ENCODE peak calls at places on chromosome 1, in nine cellular contexts. One of them, this sample, is unnamed.

GRCh38 chr1:111346089-111346885 is 55.6 kb downstream of the CHIA start:
- DNase-seq in heart right ventricle: peak
- DNase-seq in activated B cell treated with CpG ODN at 0.5 μM for 24 hours: peak
- DNase-seq in colonic mucosa: peak
- DNase-seq in GM13976: peak
- DNase-seq in cardiac muscle cell: peak
- DNase-seq in DND-41: peak
- DNase-seq in natural killer cell: peak
- DNase-seq in neural crest cell: peak
- DNase-seq in this sample: peak

GRCh38 chr1:43980255-43981134 is 1.5 kb downstream of the B4GALT2 start:
- DNase-seq in heart right ventricle: no peak
- DNase-seq in activated B cell treated with CpG ODN at 0.5 μM for 24 hours: no peak
- DNase-seq in colonic mucosa: peak
- DNase-seq in GM13976: no peak
- DNase-seq in cardiac muscle cell: peak
- DNase-seq in DND-41: no peak
- DNase-seq in natural killer cell: no peak
- DNase-seq in neural crest cell: no peak
- DNase-seq in this sample: no peak

GRCh38 chr1:119659628-119660027 is 11.6 kb upstream of the ZNF697 start:
- DNase-seq in heart right ventricle: no peak
- DNase-seq in activated B cell treated with CpG ODN at 0.5 μM for 24 hours: no peak
- DNase-seq in colonic mucosa: peak
- DNase-seq in GM13976: no peak
- DNase-seq in cardiac muscle cell: peak
- DNase-seq in DND-41: no peak
- DNase-seq in natural killer cell: no peak
- DNase-seq in neural crest cell: no peak
- DNase-seq in this sample: no peak

GRCh38 chr1:181424786-181425403 is 58.4 kb upstream of the CACNA1E start:
- DNase-seq in heart right ventricle: peak
- DNase-seq in activated B cell treated with CpG ODN at 0.5 μM for 24 hours: peak
- DNase-seq in colonic mucosa: peak
- DNase-seq in GM13976: peak
- DNase-seq in cardiac muscle cell: peak
- DNase-seq in DND-41: peak
- DNase-seq in natural killer cell: peak
- DNase-seq in neural crest cell: peak
- DNase-seq in this sample: no peak

GRCh38 chr1:89910780-89911179 is 84.1 kb upstream of the ZNF326 start:
- DNase-seq in heart right ventricle: no peak
- DNase-seq in activated B cell treated with CpG ODN at 0.5 μM for 24 hours: no peak
- DNase-seq in colonic mucosa: no peak
- DNase-seq in GM13976: no peak
- DNase-seq in cardiac muscle cell: peak
- DNase-seq in DND-41: no peak
- DNase-seq in natural killer cell: no peak
- DNase-seq in neural crest cell: no peak
- DNase-seq in this sample: no peak

GRCh38 chr1:21857840-21858670 is 46.0 kb downstream of the LDLRAD2 start:
- DNase-seq in heart right ventricle: no peak
- DNase-seq in activated B cell treated with CpG ODN at 0.5 μM for 24 hours: no peak
- DNase-seq in colonic mucosa: no peak
- DNase-seq in GM13976: no peak
- DNase-seq in cardiac muscle cell: no peak
- DNase-seq in DND-41: no peak
- DNase-seq in natural killer cell: no peak
- DNase-seq in neural crest cell: no peak
- DNase-seq in this sample: no peak

GRCh38 chr1:42936309-42937078 is 22.2 kb downstream of the SLC2A1 start:
- DNase-seq in heart right ventricle: no peak
- DNase-seq in activated B cell treated with CpG ODN at 0.5 μM for 24 hours: peak
- DNase-seq in colonic mucosa: peak
- DNase-seq in GM13976: no peak
- DNase-seq in cardiac muscle cell: peak
- DNase-seq in DND-41: no peak
- DNase-seq in natural killer cell: peak
- DNase-seq in neural crest cell: no peak
- DNase-seq in this sample: peak

GRCh38 chr1:165753934-165754333 is 14.7 kb downstream of the TMCO1 start:
- DNase-seq in heart right ventricle: no peak
- DNase-seq in activated B cell treated with CpG ODN at 0.5 μM for 24 hours: no peak
- DNase-seq in colonic mucosa: no peak
- DNase-seq in GM13976: peak
- DNase-seq in cardiac muscle cell: no peak
- DNase-seq in DND-41: no peak
- DNase-seq in natural killer cell: no peak
- DNase-seq in neural crest cell: no peak
- DNase-seq in this sample: no peak

GRCh38 chr1:188065917-188066316 is 1237.2 kb downstream of the PLA2G4A start:
- DNase-seq in heart right ventricle: no peak
- DNase-seq in activated B cell treated with CpG ODN at 0.5 μM for 24 hours: no peak
- DNase-seq in colonic mucosa: no peak
- DNase-seq in GM13976: no peak
- DNase-seq in cardiac muscle cell: no peak
- DNase-seq in DND-41: no peak
- DNase-seq in natural killer cell: no peak
- DNase-seq in neural crest cell: no peak
- DNase-seq in this sample: no peak

GRCh38 chr1:76933847-76934657 is 66.8 kb downstream of the ST6GALNAC5 start:
- DNase-seq in heart right ventricle: no peak
- DNase-seq in activated B cell treated with CpG ODN at 0.5 μM for 24 hours: no peak
- DNase-seq in colonic mucosa: no peak
- DNase-seq in GM13976: no peak
- DNase-seq in cardiac muscle cell: no peak
- DNase-seq in DND-41: no peak
- DNase-seq in natural killer cell: no peak
- DNase-seq in neural crest cell: no peak
- DNase-seq in this sample: no peak

GRCh38 chr1:227885648-227886502 is 61.9 kb downstream of the WNT9A start:
- DNase-seq in heart right ventricle: peak
- DNase-seq in activated B cell treated with CpG ODN at 0.5 μM for 24 hours: peak
- DNase-seq in colonic mucosa: peak
- DNase-seq in GM13976: peak
- DNase-seq in cardiac muscle cell: peak
- DNase-seq in DND-41: peak
- DNase-seq in natural killer cell: peak
- DNase-seq in neural crest cell: no peak
- DNase-seq in this sample: peak

GRCh38 chr1:93766451-93766850 is 84.8 kb upstream of the BCAR3 start:
- DNase-seq in heart right ventricle: no peak
- DNase-seq in activated B cell treated with CpG ODN at 0.5 μM for 24 hours: no peak
- DNase-seq in colonic mucosa: no peak
- DNase-seq in GM13976: no peak
- DNase-seq in cardiac muscle cell: no peak
- DNase-seq in DND-41: no peak
- DNase-seq in natural killer cell: no peak
- DNase-seq in neural crest cell: no peak
- DNase-seq in this sample: no peak

GRCh38 chr1:234707641-234708040 is 97.7 kb upstream of the IRF2BP2 start:
- DNase-seq in heart right ventricle: no peak
- DNase-seq in activated B cell treated with CpG ODN at 0.5 μM for 24 hours: no peak
- DNase-seq in colonic mucosa: peak
- DNase-seq in GM13976: no peak
- DNase-seq in cardiac muscle cell: no peak
- DNase-seq in DND-41: no peak
- DNase-seq in natural killer cell: no peak
- DNase-seq in neural crest cell: no peak
- DNase-seq in this sample: peak

GRCh38 chr1:30033276-30034104 is 689.9 kb downstream of the MATN1 start:
- DNase-seq in heart right ventricle: no peak
- DNase-seq in activated B cell treated with CpG ODN at 0.5 μM for 24 hours: no peak
- DNase-seq in colonic mucosa: peak
- DNase-seq in GM13976: no peak
- DNase-seq in cardiac muscle cell: no peak
- DNase-seq in DND-41: no peak
- DNase-seq in natural killer cell: no peak
- DNase-seq in neural crest cell: no peak
- DNase-seq in this sample: no peak
- TF ChIP-seq CTCF in heart right ventricle: no peak
- TF ChIP-seq CTCF in activated B cell treated with CpG ODN at 0.5 μM for 24 hours: no peak
- TF ChIP-seq CTCF in colonic mucosa: no peak
- TF ChIP-seq CTCF in GM13976: no peak
- TF ChIP-seq CTCF in cardiac muscle cell: no peak
- TF ChIP-seq CTCF in DND-41: no peak
- TF ChIP-seq CTCF in natural killer cell: no peak
- TF ChIP-seq CTCF in neural crest cell: no peak
- TF ChIP-seq CTCF in this sample: no peak

GRCh38 chr1:84998642-84999280 is 1.8 kb upstream of the MCOLN2 start:
- DNase-seq in heart right ventricle: no peak
- DNase-seq in activated B cell treated with CpG ODN at 0.5 μM for 24 hours: no peak
- DNase-seq in colonic mucosa: no peak
- DNase-seq in GM13976: peak
- DNase-seq in cardiac muscle cell: peak
- DNase-seq in DND-41: no peak
- DNase-seq in natural killer cell: no peak
- DNase-seq in neural crest cell: peak
- DNase-seq in this sample: no peak

GRCh38 chr1:84997667-84998600 is 1.0 kb upstream of the MCOLN2 start:
- DNase-seq in heart right ventricle: peak
- DNase-seq in activated B cell treated with CpG ODN at 0.5 μM for 24 hours: no peak
- DNase-seq in colonic mucosa: peak
- DNase-seq in GM13976: peak
- DNase-seq in cardiac muscle cell: no peak
- DNase-seq in DND-41: no peak
- DNase-seq in natural killer cell: no peak
- DNase-seq in neural crest cell: peak
- DNase-seq in this sample: no peak

GRCh38 chr1:84995484-84996334 is 1.2 kb downstream of the MCOLN2 start:
- DNase-seq in heart right ventricle: no peak
- DNase-seq in activated B cell treated with CpG ODN at 0.5 μM for 24 hours: no peak
- DNase-seq in colonic mucosa: no peak
- DNase-seq in GM13976: peak
- DNase-seq in cardiac muscle cell: no peak
- DNase-seq in DND-41: no peak
- DNase-seq in natural killer cell: no peak
- DNase-seq in neural crest cell: no peak
- DNase-seq in this sample: no peak

GRCh38 chr1:85001742-85002141 is 4.8 kb upstream of the MCOLN2 start:
- DNase-seq in heart right ventricle: no peak
- DNase-seq in activated B cell treated with CpG ODN at 0.5 μM for 24 hours: no peak
- DNase-seq in colonic mucosa: no peak
- DNase-seq in GM13976: no peak
- DNase-seq in cardiac muscle cell: no peak
- DNase-seq in DND-41: no peak
- DNase-seq in natural killer cell: no peak
- DNase-seq in neural crest cell: no peak
- DNase-seq in this sample: no peak

GRCh38 chr1:84996846-84997666 is at the start of gene MCOLN2:
- DNase-seq in heart right ventricle: peak
- DNase-seq in activated B cell treated with CpG ODN at 0.5 μM for 24 hours: peak
- DNase-seq in colonic mucosa: peak
- DNase-seq in GM13976: peak
- DNase-seq in cardiac muscle cell: peak
- DNase-seq in DND-41: no peak
- DNase-seq in natural killer cell: no peak
- DNase-seq in neural crest cell: peak
- DNase-seq in this sample: no peak
- TF ChIP-seq CTCF in heart right ventricle: no peak
- TF ChIP-seq CTCF in activated B cell treated with CpG ODN at 0.5 μM for 24 hours: no peak
- TF ChIP-seq CTCF in colonic mucosa: no peak
- TF ChIP-seq CTCF in GM13976: no peak
- TF ChIP-seq CTCF in cardiac muscle cell: no peak
- TF ChIP-seq CTCF in DND-41: no peak
- TF ChIP-seq CTCF in natural killer cell: no peak
- TF ChIP-seq CTCF in neural crest cell: peak
- TF ChIP-seq CTCF in this sample: no peak

DNA sequence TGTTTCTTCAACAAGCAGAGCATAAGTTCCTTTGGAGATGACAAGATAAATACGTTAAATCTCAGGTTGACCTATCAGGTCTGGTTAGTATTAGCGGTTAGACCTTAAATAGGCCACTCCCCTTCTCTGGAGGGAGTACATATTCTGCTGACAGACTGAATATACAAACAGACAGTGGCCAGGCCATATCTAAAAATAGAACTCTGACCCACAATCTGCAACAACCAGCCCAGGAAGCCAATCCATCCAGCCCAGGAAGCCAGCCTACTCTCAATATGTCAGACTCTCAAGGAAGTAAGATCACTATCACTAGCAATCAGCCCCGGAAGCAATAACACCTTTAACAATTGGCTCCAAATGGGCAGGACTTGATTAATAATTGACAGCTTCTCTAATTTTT is 6.7 kb downstream of the IL20 start:
- DNase-seq in heart right ventricle: no peak
- DNase-seq in activated B cell treated with CpG ODN at 0.5 μM for 24 hours: no peak
- DNase-seq in colonic mucosa: no peak
- DNase-seq in GM13976: no peak
- DNase-seq in cardiac muscle cell: no peak
- DNase-seq in DND-41: no peak
- DNase-seq in natural killer cell: no peak
- DNase-seq in neural crest cell: no peak
- DNase-seq in this sample: no peak
- TF ChIP-seq CTCF in heart right ventricle: no peak
- TF ChIP-seq CTCF in activated B cell treated with CpG ODN at 0.5 μM for 24 hours: no peak
- TF ChIP-seq CTCF in colonic mucosa: no peak
- TF ChIP-seq CTCF in GM13976: no peak
- TF ChIP-seq CTCF in cardiac muscle cell: no peak
- TF ChIP-seq CTCF in DND-41: no peak
- TF ChIP-seq CTCF in natural killer cell: no peak
- TF ChIP-seq CTCF in neural crest cell: no peak
- TF ChIP-seq CTCF in this sample: no peak

GRCh38 chr1:221327954-221328353 is 413.9 kb downstream of the DUSP10 start:
- DNase-seq in heart right ventricle: no peak
- DNase-seq in activated B cell treated with CpG ODN at 0.5 μM for 24 hours: no peak
- DNase-seq in colonic mucosa: no peak
- DNase-seq in GM13976: no peak
- DNase-seq in cardiac muscle cell: no peak
- DNase-seq in DND-41: no peak
- DNase-seq in natural killer cell: no peak
- DNase-seq in neural crest cell: no peak
- DNase-seq in this sample: no peak

GRCh38 chr1:221331263-221332183 is 410.4 kb downstream of the DUSP10 start:
- DNase-seq in heart right ventricle: no peak
- DNase-seq in activated B cell treated with CpG ODN at 0.5 μM for 24 hours: no peak
- DNase-seq in colonic mucosa: no peak
- DNase-seq in GM13976: no peak
- DNase-seq in cardiac muscle cell: no peak
- DNase-seq in DND-41: no peak
- DNase-seq in natural killer cell: no peak
- DNase-seq in neural crest cell: no peak
- DNase-seq in this sample: no peak

GRCh38 chr1:221334082-221334481 is 407.8 kb downstream of the DUSP10 start:
- DNase-seq in heart right ventricle: no peak
- DNase-seq in activated B cell treated with CpG ODN at 0.5 μM for 24 hours: no peak
- DNase-seq in colonic mucosa: no peak
- DNase-seq in GM13976: no peak
- DNase-seq in cardiac muscle cell: peak
- DNase-seq in DND-41: no peak
- DNase-seq in natural killer cell: no peak
- DNase-seq in neural crest cell: no peak
- DNase-seq in this sample: no peak

DNA sequence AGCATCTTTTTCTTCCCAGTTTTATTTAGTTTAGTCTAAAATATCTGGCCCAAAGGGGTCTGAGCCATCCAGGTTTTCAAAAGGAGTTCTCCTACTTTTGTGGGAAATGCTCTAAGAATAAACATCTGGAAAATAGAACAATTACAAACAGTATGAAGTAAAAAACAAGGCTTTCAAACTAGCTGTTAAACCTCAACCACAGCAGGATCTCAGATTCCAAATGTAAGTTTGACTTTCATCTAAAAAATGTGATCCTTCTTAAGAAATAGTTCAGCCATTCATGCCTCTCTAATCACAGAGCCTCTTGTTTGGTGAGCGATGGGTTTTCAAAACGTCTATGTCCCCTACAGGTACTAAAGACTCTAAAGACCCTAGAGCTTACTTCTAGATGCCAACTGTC is 413.5 kb downstream of the DUSP10 start:
- DNase-seq in heart right ventricle: no peak
- DNase-seq in activated B cell treated with CpG ODN at 0.5 μM for 24 hours: no peak
- DNase-seq in colonic mucosa: no peak
- DNase-seq in GM13976: no peak
- DNase-seq in cardiac muscle cell: no peak
- DNase-seq in DND-41: no peak
- DNase-seq in natural killer cell: no peak
- DNase-seq in neural crest cell: no peak
- DNase-seq in this sample: no peak
- TF ChIP-seq CTCF in heart right ventricle: no peak
- TF ChIP-seq CTCF in activated B cell treated with CpG ODN at 0.5 μM for 24 hours: no peak
- TF ChIP-seq CTCF in colonic mucosa: no peak
- TF ChIP-seq CTCF in GM13976: no peak
- TF ChIP-seq CTCF in cardiac muscle cell: no peak
- TF ChIP-seq CTCF in DND-41: no peak
- TF ChIP-seq CTCF in natural killer cell: no peak
- TF ChIP-seq CTCF in neural crest cell: no peak
- TF ChIP-seq CTCF in this sample: no peak

This sample was measured in CD14-positive monocyte.